ENCODE peak calls at places on chromosomes 7 and 10, in ten cellular contexts. C, K, Z, S, H, O, U, R, D and Q are unnamed samples.
A peak's percentile ranks its signal among the peaks of the same experiment; 100 is the strongest.

GRCh38 chr7:123723913-123724312 is 24.9 kb downstream of the WASL start:
- DNase-seq in H (no peak), O (no peak), Z (no peak), D (no peak), K (no peak), U (no peak), C (no peak), S (no peak), R (no peak), Q (no peak)

GRCh38 chr7:131026297-131027003 is 292.4 kb upstream of the KLF14 start:
- DNase-seq in R (no peak), Z (no peak), C (no peak), S (no peak), D (no peak), U (no peak), O (no peak), K (no peak), H (no peak), Q (no peak)

GRCh38 chr7:51217804-51218203 is 98.8 kb downstream of the COBL start:
- DNase-seq in K (no peak), C (no peak), D (no peak), R (no peak), O (no peak), U (peak; percentile 64), Z (no peak), H (no peak), S (no peak), Q (no peak)

GRCh38 chr7:70208236-70209063 is 610.2 kb downstream of the AUTS2 start:
- DNase-seq in H (no peak), D (no peak), K (no peak), S (no peak), C (no peak), U (no peak), O (no peak), Z (no peak), R (no peak), Q (no peak)

GRCh38 chr7:12423995-12424745 is 20.5 kb upstream of the VWDE start:
- DNase-seq in C (no peak), H (no peak), S (no peak), D (no peak), Z (no peak), U (no peak), O (peak; percentile 93), R (no peak), K (no peak), Q (no peak)

GRCh38 chr10:4061441-4061951 is 276.5 kb upstream of the KLF6 start:
- DNase-seq in R (no peak), D (no peak), C (no peak), S (no peak), H (no peak), U (peak; percentile 95), O (no peak), Z (peak; percentile 91), K (no peak), Q (no peak)

GRCh38 chr7:32761451-32762320 is 129.9 kb downstream of the KBTBD2 start:
- DNase-seq in C (peak; percentile 74), O (no peak), R (no peak), H (no peak), D (no peak), S (no peak), U (no peak), Z (peak; percentile 62), K (no peak), Q (peak; percentile 77)

GRCh38 chr10:69650589-69651261 is 20.7 kb downstream of the FAM241B start:
- DNase-seq in S (no peak), K (no peak), O (no peak), U (no peak), D (no peak), Z (no peak), R (no peak), C (peak; percentile 47), H (no peak), Q (no peak)

GRCh38 chr10:31599626-31600504 is 280.8 kb downstream of the ZEB1 start:
- DNase-seq in C (no peak), S (no peak), R (no peak), O (no peak), K (no peak), U (peak; percentile 80), H (no peak), D (no peak), Z (no peak), Q (no peak)

DNA sequence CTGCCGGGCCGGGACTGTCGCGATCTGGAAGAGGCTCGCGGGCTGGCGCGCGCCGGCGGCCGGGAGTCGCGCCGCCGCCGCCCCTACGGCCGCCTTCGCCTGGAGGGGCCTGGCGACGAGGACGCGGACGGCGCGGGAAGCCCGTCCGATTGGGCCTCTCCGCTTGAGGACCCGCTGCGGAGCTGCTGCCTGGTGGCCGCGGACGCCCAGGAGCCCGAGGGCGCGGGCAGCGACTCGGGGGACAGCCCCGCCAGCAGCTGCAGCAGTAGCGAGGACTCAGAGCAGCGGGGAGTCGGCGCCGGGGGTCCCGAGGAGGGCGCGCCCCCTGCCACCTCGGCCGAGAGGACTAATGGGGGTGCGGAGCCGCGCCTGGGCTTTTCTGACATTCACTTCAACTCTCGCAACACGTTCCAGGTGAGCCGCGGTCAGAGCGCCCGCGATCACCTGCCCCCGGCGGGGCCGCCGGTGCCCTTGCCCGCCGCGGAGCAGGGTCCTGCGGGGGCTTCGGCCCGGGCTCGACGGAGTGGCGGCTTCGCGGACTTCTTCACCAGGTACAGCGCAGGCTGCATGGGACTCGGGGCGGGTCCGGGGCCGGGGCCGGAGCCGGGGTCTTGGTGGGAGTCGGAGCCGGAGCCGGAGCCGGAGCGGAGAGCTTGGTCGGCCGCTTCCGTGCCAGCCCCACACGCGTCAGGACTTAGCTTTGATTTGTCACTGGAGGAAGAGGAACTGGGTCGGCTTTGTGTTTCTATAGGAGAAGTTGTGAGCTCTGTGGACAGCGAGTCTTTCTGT is 887 bp downstream of the TBC1D12 start:
- DNase-seq in U (no peak), O (no peak), Z (peak; percentile 80), K (peak; percentile 47), R (peak; percentile 52), C (peak; percentile 90), S (no peak), H (peak; percentile 66), D (peak; percentile 76), Q (peak; percentile 72)
- TF ChIP-seq POLR2A in U (no peak), O (no peak), Z (no peak), K (no peak), R (no peak), C (peak; percentile 49), S (no peak), H (no peak), D (no peak), Q (no peak)

DNA sequence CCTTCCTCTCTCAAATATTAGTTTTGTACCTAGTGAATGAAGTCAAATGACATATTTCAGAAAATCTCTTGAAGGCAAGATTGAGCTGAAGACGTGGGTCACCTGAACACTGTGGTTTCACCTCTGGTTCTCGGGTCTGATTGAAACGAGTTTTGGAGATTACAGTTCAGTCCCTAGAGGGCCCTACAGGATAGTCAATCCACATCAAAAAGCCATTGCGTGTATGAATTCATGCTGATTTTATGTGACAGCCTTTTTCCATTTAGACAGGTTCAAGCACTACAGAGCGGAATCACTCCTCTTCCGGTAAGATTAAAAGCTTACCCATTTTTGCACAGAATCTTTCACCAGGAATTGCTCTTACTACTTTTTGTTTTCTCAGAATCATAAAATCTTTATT is 62.2 kb downstream of the VIM start:
- DNase-seq in K (no peak), D (no peak), H (no peak), R (peak; percentile 50), U (no peak), S (no peak), Z (no peak), C (no peak), O (no peak), Q (no peak)
- TF ChIP-seq CTCF in K (peak; percentile 30), D (peak; percentile 46), H (peak; percentile 45), R (peak; percentile 38), U (no peak), S (no peak), Z (no peak), C (no peak), O (peak; percentile 47), Q (peak; percentile 26)

GRCh38 chr10:94320285-94320914 is 42.3 kb downstream of the NOC3L start:
- DNase-seq in Z (peak; percentile 75), C (peak; percentile 83), K (no peak), O (peak; percentile 41), H (peak; percentile 71), D (peak; percentile 53), U (no peak), S (no peak), R (peak; percentile 40), Q (no peak)

GRCh38 chr10:94310369-94310768 is 52.4 kb downstream of the NOC3L start:
- DNase-seq in H (no peak), Z (no peak), U (no peak), D (peak; percentile 74), K (no peak), S (no peak), O (no peak), R (no peak), C (no peak), Q (no peak)

GRCh38 chr10:94314913-94315545 is 47.7 kb downstream of the NOC3L start:
- DNase-seq in D (peak; percentile 65), O (no peak), H (no peak), R (no peak), S (no peak), Z (no peak), C (no peak), U (no peak), K (no peak), Q (no peak)

DNA sequence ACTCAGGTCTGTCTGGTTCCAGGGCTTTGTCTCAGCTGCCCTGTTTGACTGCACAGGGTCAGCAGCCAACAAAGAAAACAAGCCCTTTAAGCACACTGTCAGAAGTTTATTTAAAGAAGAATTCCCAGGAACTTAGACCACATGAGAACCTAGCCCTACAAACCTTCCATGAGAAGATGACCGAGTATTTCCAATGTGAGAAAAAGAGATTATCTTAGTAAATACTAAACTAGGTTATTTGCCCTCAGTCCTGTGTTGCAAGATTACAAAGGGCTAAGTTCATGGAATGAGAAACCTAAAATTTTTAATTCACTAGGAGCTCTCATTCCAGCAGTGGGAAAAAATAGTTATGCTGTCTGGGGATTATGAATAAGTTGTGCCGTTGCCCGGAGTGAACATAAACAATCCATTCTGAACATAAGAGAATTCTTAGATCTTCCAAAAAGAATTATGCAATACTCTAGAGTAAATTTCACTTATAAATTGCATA is 46.7 kb downstream of the NOC3L start:
- DNase-seq in U (no peak), D (peak; percentile 67), H (no peak), Z (no peak), O (no peak), R (no peak), C (no peak), S (no peak), K (no peak), Q (no peak)
- TF ChIP-seq POLR2AphosphoS5 in U (no peak), D (no peak), H (no peak), Z (no peak), O (no peak), R (no peak), C (no peak), S (no peak), K (no peak), Q (no peak)

DNA sequence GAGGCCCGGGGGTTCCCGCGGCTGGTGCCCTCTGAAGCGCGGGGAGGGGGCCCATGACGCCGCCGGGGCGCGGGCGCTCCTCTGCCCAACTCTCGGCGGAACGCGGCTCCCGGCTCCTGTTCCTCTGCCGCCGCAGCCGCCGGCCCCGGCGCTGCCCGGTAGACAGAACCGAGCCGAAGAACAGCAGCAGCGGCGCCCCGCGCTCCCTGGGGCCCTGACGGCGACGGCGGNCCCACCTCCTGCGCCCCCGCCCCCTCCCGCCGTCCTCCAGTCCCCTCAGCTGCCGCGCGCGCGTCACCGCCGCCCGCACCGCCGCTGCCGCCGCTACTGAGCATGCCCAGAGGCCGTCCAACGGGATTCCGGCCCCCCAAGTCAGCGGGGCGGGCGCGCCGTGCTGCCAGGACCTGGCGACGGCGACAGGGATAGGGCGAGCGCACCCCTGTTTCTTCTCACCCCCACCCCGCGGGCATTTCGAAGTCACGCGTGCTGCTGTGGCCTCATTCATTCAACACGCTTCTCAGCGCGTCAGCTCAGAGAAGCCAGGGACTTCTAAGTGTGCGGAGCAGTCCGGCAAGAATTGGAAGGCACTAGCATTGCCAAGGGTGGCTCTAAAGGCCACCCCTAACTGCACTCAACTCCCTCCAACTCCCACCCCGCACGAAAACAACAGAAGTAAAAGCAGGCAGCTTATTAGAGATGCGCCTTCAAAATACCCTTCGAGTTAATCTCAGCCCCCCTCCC is at the start of gene IPMK:
- DNase-seq in D (peak; percentile 84), R (peak; percentile 75), K (peak; percentile 63), C (peak; percentile 99), O (peak; percentile 54), U (peak; percentile 91), H (peak; percentile 89), S (peak; percentile 97), Z (peak; percentile 97), Q (peak; percentile 97)
- TF ChIP-seq POLR2A in D (peak; percentile 42), R (peak; percentile 64), K (peak; percentile 71), C (no peak), O (no peak), U (no peak), H (no peak), S (peak; percentile 84), Z (peak; percentile 45), Q (peak; percentile 91)